ENCODE peak calls at places on chromosome 20, in five cellular contexts. One of them, this sample, is unnamed.

GRCh38 chr20:63736893-63737689 is 627 bp downstream of the LIME1 start:
- DNase-seq in fibroblast of lung: no peak
- DNase-seq in CD4-positive, CD25-positive, alpha-beta regulatory T cell: peak
- DNase-seq in H1: no peak
- DNase-seq in GM23248: no peak
- DNase-seq in this sample: no peak

GRCh38 chr20:25296094-25297093 is 48.5 kb downstream of the PYGB start:
- DNase-seq in fibroblast of lung: peak
- DNase-seq in CD4-positive, CD25-positive, alpha-beta regulatory T cell: peak
- DNase-seq in H1: no peak
- DNase-seq in GM23248: peak
- DNase-seq in this sample: no peak

GRCh38 chr20:53639647-53640440 is 46.2 kb upstream of the ZNF217 start:
- DNase-seq in fibroblast of lung: no peak
- DNase-seq in CD4-positive, CD25-positive, alpha-beta regulatory T cell: no peak
- DNase-seq in H1: no peak
- DNase-seq in GM23248: no peak
- DNase-seq in this sample: no peak

GRCh38 chr20:24996449-24997195 is 4.1 kb upstream of the APMAP start:
- DNase-seq in fibroblast of lung: no peak
- DNase-seq in CD4-positive, CD25-positive, alpha-beta regulatory T cell: no peak
- DNase-seq in H1: no peak
- DNase-seq in GM23248: no peak
- DNase-seq in this sample: no peak

GRCh38 chr20:13416531-13416930 is 195.5 kb downstream of the ISM1 start:
- DNase-seq in fibroblast of lung: no peak
- DNase-seq in CD4-positive, CD25-positive, alpha-beta regulatory T cell: no peak
- DNase-seq in H1: no peak
- DNase-seq in GM23248: no peak
- DNase-seq in this sample: no peak

GRCh38 chr20:6053776-6054688 is at the start of gene LRRN4:
- DNase-seq in fibroblast of lung: no peak
- DNase-seq in CD4-positive, CD25-positive, alpha-beta regulatory T cell: no peak
- DNase-seq in H1: no peak
- DNase-seq in GM23248: peak
- DNase-seq in this sample: no peak

GRCh38 chr20:47610247-47610944 is 108.7 kb downstream of the NCOA3 start:
- DNase-seq in fibroblast of lung: peak
- DNase-seq in CD4-positive, CD25-positive, alpha-beta regulatory T cell: peak
- DNase-seq in H1: no peak
- DNase-seq in GM23248: peak
- DNase-seq in this sample: peak

GRCh38 chr20:32534661-32535240 is 50.4 kb downstream of the NOL4L start:
- DNase-seq in fibroblast of lung: no peak
- DNase-seq in CD4-positive, CD25-positive, alpha-beta regulatory T cell: peak
- DNase-seq in H1: no peak
- DNase-seq in GM23248: no peak
- DNase-seq in this sample: no peak

GRCh38 chr20:25239387-25240370 is 8.2 kb upstream of the PYGB start:
- DNase-seq in fibroblast of lung: no peak
- DNase-seq in CD4-positive, CD25-positive, alpha-beta regulatory T cell: no peak
- DNase-seq in H1: no peak
- DNase-seq in GM23248: no peak
- DNase-seq in this sample: no peak

GRCh38 chr20:40797425-40797824 is 108.4 kb upstream of the MAFB start:
- DNase-seq in fibroblast of lung: peak
- DNase-seq in CD4-positive, CD25-positive, alpha-beta regulatory T cell: no peak
- DNase-seq in H1: no peak
- DNase-seq in GM23248: peak
- DNase-seq in this sample: no peak

GRCh38 chr20:41594514-41595322 is 23.5 kb downstream of the CHD6 start:
- DNase-seq in fibroblast of lung: no peak
- DNase-seq in CD4-positive, CD25-positive, alpha-beta regulatory T cell: no peak
- DNase-seq in H1: no peak
- DNase-seq in GM23248: no peak
- DNase-seq in this sample: no peak

GRCh38 chr20:34579936-34580587 is 21.5 kb downstream of the MAP1LC3A start:
- DNase-seq in fibroblast of lung: no peak
- DNase-seq in CD4-positive, CD25-positive, alpha-beta regulatory T cell: no peak
- DNase-seq in H1: no peak
- DNase-seq in GM23248: peak
- DNase-seq in this sample: no peak

GRCh38 chr20:4989570-4989969 is 11.7 kb downstream of the SLC23A2 start:
- DNase-seq in fibroblast of lung: no peak
- DNase-seq in CD4-positive, CD25-positive, alpha-beta regulatory T cell: no peak
- DNase-seq in H1: no peak
- DNase-seq in GM23248: no peak
- DNase-seq in this sample: no peak

GRCh38 chr20:60113771-60114170 is 155.5 kb downstream of the CDH26 start:
- DNase-seq in fibroblast of lung: no peak
- DNase-seq in CD4-positive, CD25-positive, alpha-beta regulatory T cell: no peak
- DNase-seq in H1: no peak
- DNase-seq in GM23248: no peak
- DNase-seq in this sample: no peak

GRCh38 chr20:60117040-60117439 is 158.8 kb downstream of the CDH26 start:
- DNase-seq in fibroblast of lung: no peak
- DNase-seq in CD4-positive, CD25-positive, alpha-beta regulatory T cell: no peak
- DNase-seq in H1: no peak
- DNase-seq in GM23248: peak
- DNase-seq in this sample: peak

GRCh38 chr20:60115452-60115851 is 157.2 kb downstream of the CDH26 start:
- DNase-seq in fibroblast of lung: no peak
- DNase-seq in CD4-positive, CD25-positive, alpha-beta regulatory T cell: no peak
- DNase-seq in H1: no peak
- DNase-seq in GM23248: no peak
- DNase-seq in this sample: no peak

GRCh38 chr20:60113024-60113724 is 155.0 kb downstream of the CDH26 start:
- DNase-seq in fibroblast of lung: no peak
- DNase-seq in CD4-positive, CD25-positive, alpha-beta regulatory T cell: no peak
- DNase-seq in H1: no peak
- DNase-seq in GM23248: no peak
- DNase-seq in this sample: no peak

GRCh38 chr20:60116128-60116909 is 158.1 kb downstream of the CDH26 start:
- DNase-seq in fibroblast of lung: no peak
- DNase-seq in CD4-positive, CD25-positive, alpha-beta regulatory T cell: no peak
- DNase-seq in H1: no peak
- DNase-seq in GM23248: no peak
- DNase-seq in this sample: no peak
- H3K4me3 ChIP-seq in fibroblast of lung: no peak
- H3K4me3 ChIP-seq in CD4-positive, CD25-positive, alpha-beta regulatory T cell: no peak
- H3K4me3 ChIP-seq in H1: no peak
- H3K4me3 ChIP-seq in GM23248: peak
- H3K4me3 ChIP-seq in this sample: no peak

GRCh38 chr20:711526-711925 is 35.9 kb upstream of the SCRT2 start:
- DNase-seq in fibroblast of lung: no peak
- DNase-seq in CD4-positive, CD25-positive, alpha-beta regulatory T cell: no peak
- DNase-seq in H1: no peak
- DNase-seq in GM23248: no peak
- DNase-seq in this sample: no peak
- H3K4me3 ChIP-seq in fibroblast of lung: no peak
- H3K4me3 ChIP-seq in CD4-positive, CD25-positive, alpha-beta regulatory T cell: no peak
- H3K4me3 ChIP-seq in H1: no peak
- H3K4me3 ChIP-seq in GM23248: no peak
- H3K4me3 ChIP-seq in this sample: no peak

GRCh38 chr20:37668166-37668565 is 25.7 kb upstream of the CTNNBL1 start:
- DNase-seq in fibroblast of lung: no peak
- DNase-seq in CD4-positive, CD25-positive, alpha-beta regulatory T cell: no peak
- DNase-seq in H1: no peak
- DNase-seq in GM23248: no peak
- DNase-seq in this sample: no peak

GRCh38 chr20:37670426-37670825 is 23.4 kb upstream of the CTNNBL1 start:
- DNase-seq in fibroblast of lung: no peak
- DNase-seq in CD4-positive, CD25-positive, alpha-beta regulatory T cell: no peak
- DNase-seq in H1: no peak
- DNase-seq in GM23248: peak
- DNase-seq in this sample: no peak

GRCh38 chr20:37672143-37672542 is 21.7 kb upstream of the CTNNBL1 start:
- DNase-seq in fibroblast of lung: no peak
- DNase-seq in CD4-positive, CD25-positive, alpha-beta regulatory T cell: no peak
- DNase-seq in H1: no peak
- DNase-seq in GM23248: no peak
- DNase-seq in this sample: no peak

GRCh38 chr20:37669062-37669772 is 24.6 kb upstream of the CTNNBL1 start:
- DNase-seq in fibroblast of lung: no peak
- DNase-seq in CD4-positive, CD25-positive, alpha-beta regulatory T cell: no peak
- DNase-seq in H1: no peak
- DNase-seq in GM23248: no peak
- DNase-seq in this sample: no peak

GRCh38 chr20:37669773-37670236 is 24.0 kb upstream of the CTNNBL1 start:
- DNase-seq in fibroblast of lung: no peak
- DNase-seq in CD4-positive, CD25-positive, alpha-beta regulatory T cell: no peak
- DNase-seq in H1: no peak
- DNase-seq in GM23248: no peak
- DNase-seq in this sample: no peak
- H3K4me3 ChIP-seq in fibroblast of lung: no peak
- H3K4me3 ChIP-seq in CD4-positive, CD25-positive, alpha-beta regulatory T cell: no peak
- H3K4me3 ChIP-seq in H1: no peak
- H3K4me3 ChIP-seq in GM23248: peak
- H3K4me3 ChIP-seq in this sample: no peak

GRCh38 chr20:57393321-57394086 is 2.3 kb downstream of the RBM38 start:
- DNase-seq in fibroblast of lung: no peak
- DNase-seq in CD4-positive, CD25-positive, alpha-beta regulatory T cell: no peak
- DNase-seq in H1: no peak
- DNase-seq in GM23248: no peak
- DNase-seq in this sample: no peak
- H3K4me3 ChIP-seq in fibroblast of lung: no peak
- H3K4me3 ChIP-seq in CD4-positive, CD25-positive, alpha-beta regulatory T cell: peak
- H3K4me3 ChIP-seq in H1: no peak
- H3K4me3 ChIP-seq in GM23248: no peak
- H3K4me3 ChIP-seq in this sample: no peak

GRCh38 chr20:49286689-49287551 is 9.1 kb upstream of the ZNFX1 start:
- DNase-seq in fibroblast of lung: no peak
- DNase-seq in CD4-positive, CD25-positive, alpha-beta regulatory T cell: no peak
- DNase-seq in H1: no peak
- DNase-seq in GM23248: peak
- DNase-seq in this sample: no peak
- H3K4me3 ChIP-seq in fibroblast of lung: no peak
- H3K4me3 ChIP-seq in CD4-positive, CD25-positive, alpha-beta regulatory T cell: no peak
- H3K4me3 ChIP-seq in H1: no peak
- H3K4me3 ChIP-seq in GM23248: no peak
- H3K4me3 ChIP-seq in this sample: no peak

DNA sequence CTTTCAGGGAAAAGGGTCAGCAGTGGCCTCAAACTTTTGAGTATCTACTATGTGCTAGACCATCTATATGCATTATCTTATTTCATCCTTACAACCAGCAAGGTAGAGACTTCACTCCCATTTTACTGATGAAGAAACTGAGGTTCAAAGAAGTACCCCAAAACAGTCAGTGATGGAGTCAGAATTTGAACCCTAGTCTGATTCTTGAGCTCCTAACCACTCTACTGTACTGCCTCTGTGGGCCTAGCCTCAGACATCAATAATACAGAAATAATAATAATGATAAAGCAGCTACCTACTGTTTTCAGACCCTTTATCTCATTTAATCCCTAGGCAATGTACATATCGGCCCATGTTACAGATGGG is 8.4 kb downstream of the ADA start:
- DNase-seq in fibroblast of lung: no peak
- DNase-seq in CD4-positive, CD25-positive, alpha-beta regulatory T cell: no peak
- DNase-seq in H1: no peak
- DNase-seq in GM23248: no peak
- DNase-seq in this sample: no peak
- H3K4me3 ChIP-seq in fibroblast of lung: no peak
- H3K4me3 ChIP-seq in CD4-positive, CD25-positive, alpha-beta regulatory T cell: peak
- H3K4me3 ChIP-seq in H1: no peak
- H3K4me3 ChIP-seq in GM23248: no peak
- H3K4me3 ChIP-seq in this sample: no peak